ENCODE peak calls at places on chromosomes 11 and 22, in five cellular contexts. One of them, this sample, is unnamed. For H3K4me1, the result is how much of the 10 kb centered on the place peaks cover.

GRCh38 chr11:79514695-79515094 is 73.9 kb upstream of the TENM4 start:
- DNase-seq in PC-3: no peak
- DNase-seq in CD8-positive, alpha-beta memory T cell: no peak
- DNase-seq in SJSA1: no peak
- DNase-seq in CD4-positive, CD25-positive, alpha-beta regulatory T cell: no peak
- DNase-seq in this sample: no peak

GRCh38 chr11:9688716-9689511 is 25.0 kb downstream of the SWAP70 start:
- DNase-seq in CD4-positive, CD25-positive, alpha-beta regulatory T cell: peak
- DNase-seq in CD8-positive, alpha-beta memory T cell: no peak
- DNase-seq in PC-3: peak
- DNase-seq in SJSA1: peak
- DNase-seq in this sample: no peak

GRCh38 chr11:46333129-46333947 is 13.9 kb upstream of the DGKZ start:
- DNase-seq in CD4-positive, CD25-positive, alpha-beta regulatory T cell: peak
- DNase-seq in PC-3: no peak
- DNase-seq in CD8-positive, alpha-beta memory T cell: peak
- DNase-seq in SJSA1: no peak
- DNase-seq in this sample: no peak

GRCh38 chr11:67366546-67366945 is 6.9 kb downstream of the CLCF1 start:
- DNase-seq in CD8-positive, alpha-beta memory T cell: no peak
- DNase-seq in CD4-positive, CD25-positive, alpha-beta regulatory T cell: no peak
- DNase-seq in PC-3: no peak
- DNase-seq in SJSA1: no peak
- DNase-seq in this sample: no peak

GRCh38 chr22:23219787-23220484 is 39.6 kb downstream of the BCR start:
- DNase-seq in PC-3: peak
- DNase-seq in CD8-positive, alpha-beta memory T cell: peak
- DNase-seq in CD4-positive, CD25-positive, alpha-beta regulatory T cell: peak
- DNase-seq in SJSA1: peak
- DNase-seq in this sample: no peak

GRCh38 chr11:107040447-107041444 is 22.5 kb upstream of the GUCY1A2 start:
- DNase-seq in SJSA1: peak
- DNase-seq in PC-3: peak
- DNase-seq in CD4-positive, CD25-positive, alpha-beta regulatory T cell: no peak
- DNase-seq in CD8-positive, alpha-beta memory T cell: no peak
- DNase-seq in this sample: no peak

GRCh38 chr11:94926698-94927237 is 46.6 kb downstream of the CWC15 start:
- DNase-seq in PC-3: peak
- DNase-seq in CD4-positive, CD25-positive, alpha-beta regulatory T cell: no peak
- DNase-seq in SJSA1: peak
- DNase-seq in CD8-positive, alpha-beta memory T cell: no peak
- DNase-seq in this sample: peak

GRCh38 chr22:40567106-40567505 is 69.4 kb downstream of the MRTFA start:
- DNase-seq in CD8-positive, alpha-beta memory T cell: no peak
- DNase-seq in PC-3: peak
- DNase-seq in CD4-positive, CD25-positive, alpha-beta regulatory T cell: no peak
- DNase-seq in SJSA1: peak
- DNase-seq in this sample: no peak

GRCh38 chr22:19636696-19637355 is 77.5 kb upstream of the SEPTIN5 start:
- DNase-seq in SJSA1: no peak
- DNase-seq in CD8-positive, alpha-beta memory T cell: no peak
- DNase-seq in CD4-positive, CD25-positive, alpha-beta regulatory T cell: no peak
- DNase-seq in PC-3: no peak
- DNase-seq in this sample: no peak

GRCh38 chr11:69804769-69805508 is 14.3 kb downstream of the FGF3 start:
- DNase-seq in SJSA1: no peak
- DNase-seq in PC-3: no peak
- DNase-seq in CD8-positive, alpha-beta memory T cell: no peak
- DNase-seq in CD4-positive, CD25-positive, alpha-beta regulatory T cell: no peak
- DNase-seq in this sample: no peak

GRCh38 chr11:107591098-107591445 is at the start of gene ELMOD1:
- DNase-seq in CD8-positive, alpha-beta memory T cell: peak
- DNase-seq in PC-3: peak
- DNase-seq in CD4-positive, CD25-positive, alpha-beta regulatory T cell: no peak
- DNase-seq in SJSA1: no peak
- DNase-seq in this sample: no peak

GRCh38 chr11:96019271-96019670 is 95.4 kb upstream of the MTMR2 start:
- DNase-seq in PC-3: no peak
- DNase-seq in CD4-positive, CD25-positive, alpha-beta regulatory T cell: no peak
- DNase-seq in SJSA1: no peak
- DNase-seq in CD8-positive, alpha-beta memory T cell: no peak
- DNase-seq in this sample: no peak

GRCh38 chr22:20258584-20259335 is 9.4 kb downstream of the RTN4R start:
- DNase-seq in PC-3: no peak
- DNase-seq in CD8-positive, alpha-beta memory T cell: no peak
- DNase-seq in SJSA1: no peak
- DNase-seq in CD4-positive, CD25-positive, alpha-beta regulatory T cell: peak
- DNase-seq in this sample: no peak

GRCh38 chr11:93536346-93536871 is 6.8 kb downstream of the SMCO4 start:
- DNase-seq in CD4-positive, CD25-positive, alpha-beta regulatory T cell: no peak
- DNase-seq in SJSA1: no peak
- DNase-seq in CD8-positive, alpha-beta memory T cell: no peak
- DNase-seq in PC-3: no peak
- DNase-seq in this sample: no peak

GRCh38 chr11:70578371-70578770 is 180.0 kb downstream of the CTTN start:
- DNase-seq in SJSA1: no peak
- DNase-seq in CD4-positive, CD25-positive, alpha-beta regulatory T cell: no peak
- DNase-seq in CD8-positive, alpha-beta memory T cell: no peak
- DNase-seq in PC-3: no peak
- DNase-seq in this sample: no peak

GRCh38 chr11:11757871-11758270 is 83.9 kb upstream of the USP47 start:
- DNase-seq in CD8-positive, alpha-beta memory T cell: no peak
- DNase-seq in CD4-positive, CD25-positive, alpha-beta regulatory T cell: no peak
- DNase-seq in SJSA1: no peak
- DNase-seq in PC-3: no peak
- DNase-seq in this sample: peak

GRCh38 chr11:38089728-38090127 is 1491.7 kb upstream of the RAG2 start:
- DNase-seq in CD8-positive, alpha-beta memory T cell: no peak
- DNase-seq in CD4-positive, CD25-positive, alpha-beta regulatory T cell: no peak
- DNase-seq in SJSA1: no peak
- DNase-seq in PC-3: peak
- DNase-seq in this sample: no peak

GRCh38 chr11:126561327-126561893 is 205.9 kb downstream of the ST3GAL4 start:
- DNase-seq in CD8-positive, alpha-beta memory T cell: no peak
- DNase-seq in SJSA1: no peak
- DNase-seq in CD4-positive, CD25-positive, alpha-beta regulatory T cell: peak
- DNase-seq in PC-3: peak
- DNase-seq in this sample: no peak

GRCh38 chr11:68832476-68833176 is 9.1 kb downstream of the CPT1A start:
- DNase-seq in CD4-positive, CD25-positive, alpha-beta regulatory T cell: no peak
- DNase-seq in SJSA1: no peak
- DNase-seq in PC-3: no peak
- DNase-seq in CD8-positive, alpha-beta memory T cell: no peak
- DNase-seq in this sample: no peak

GRCh38 chr11:69353696-69354544 is 60.0 kb downstream of the MYEOV start:
- DNase-seq in CD8-positive, alpha-beta memory T cell: no peak
- DNase-seq in CD4-positive, CD25-positive, alpha-beta regulatory T cell: no peak
- DNase-seq in PC-3: no peak
- DNase-seq in SJSA1: no peak
- DNase-seq in this sample: no peak

GRCh38 chr11:128448981-128449713 is 138.2 kb downstream of the ETS1 start:
- DNase-seq in CD8-positive, alpha-beta memory T cell: no peak
- DNase-seq in CD4-positive, CD25-positive, alpha-beta regulatory T cell: peak
- DNase-seq in SJSA1: no peak
- DNase-seq in PC-3: no peak
- DNase-seq in this sample: no peak

GRCh38 chr22:45102896-45103420 is 60.8 kb upstream of the NUP50 start:
- DNase-seq in CD8-positive, alpha-beta memory T cell: no peak
- DNase-seq in PC-3: no peak
- DNase-seq in SJSA1: no peak
- DNase-seq in CD4-positive, CD25-positive, alpha-beta regulatory T cell: no peak
- DNase-seq in this sample: no peak

GRCh38 chr11:130849215-130849568 is 67.1 kb downstream of the SNX19 start:
- DNase-seq in CD4-positive, CD25-positive, alpha-beta regulatory T cell: no peak
- DNase-seq in SJSA1: no peak
- DNase-seq in CD8-positive, alpha-beta memory T cell: no peak
- DNase-seq in PC-3: peak
- DNase-seq in this sample: no peak

GRCh38 chr22:40894417-40894816 is 32.5 kb upstream of the DNAJB7 start:
- DNase-seq in SJSA1: no peak
- DNase-seq in CD4-positive, CD25-positive, alpha-beta regulatory T cell: no peak
- DNase-seq in PC-3: no peak
- DNase-seq in CD8-positive, alpha-beta memory T cell: no peak
- DNase-seq in this sample: no peak

GRCh38 chr11:75276696-75277095 is 36.1 kb downstream of the TPBGL start:
- DNase-seq in CD4-positive, CD25-positive, alpha-beta regulatory T cell: no peak
- DNase-seq in CD8-positive, alpha-beta memory T cell: no peak
- DNase-seq in SJSA1: no peak
- DNase-seq in PC-3: no peak
- DNase-seq in this sample: peak

GRCh38 chr22:45212306-45212709 is 28.4 kb downstream of the KIAA0930 start:
- DNase-seq in CD4-positive, CD25-positive, alpha-beta regulatory T cell: no peak
- DNase-seq in PC-3: no peak
- DNase-seq in SJSA1: peak
- DNase-seq in CD8-positive, alpha-beta memory T cell: no peak
- DNase-seq in this sample: no peak

GRCh38 chr22:35726398-35726797 is 8.7 kb downstream of the APOL5 start:
- DNase-seq in SJSA1: no peak
- DNase-seq in PC-3: no peak
- DNase-seq in CD4-positive, CD25-positive, alpha-beta regulatory T cell: no peak
- DNase-seq in CD8-positive, alpha-beta memory T cell: no peak
- DNase-seq in this sample: no peak
- H3K4me1 ChIP-seq in SJSA1: under half
- H3K4me1 ChIP-seq in PC-3: under half
- H3K4me1 ChIP-seq in CD4-positive, CD25-positive, alpha-beta regulatory T cell: under half
- H3K4me1 ChIP-seq in CD8-positive, alpha-beta memory T cell: under half
- H3K4me1 ChIP-seq in this sample: under half

GRCh38 chr22:37017356-37017755 is 1.9 kb downstream of the TST start:
- DNase-seq in CD8-positive, alpha-beta memory T cell: no peak
- DNase-seq in CD4-positive, CD25-positive, alpha-beta regulatory T cell: no peak
- DNase-seq in PC-3: no peak
- DNase-seq in SJSA1: no peak
- DNase-seq in this sample: no peak

GRCh38 chr22:37020192-37020479 is 594 bp downstream of the MPST start:
- DNase-seq in PC-3: peak
- DNase-seq in CD8-positive, alpha-beta memory T cell: no peak
- DNase-seq in CD4-positive, CD25-positive, alpha-beta regulatory T cell: peak
- DNase-seq in SJSA1: peak
- DNase-seq in this sample: no peak

GRCh38 chr22:37019309-37020191 is at the start of the genes MPST and TST:
- DNase-seq in CD4-positive, CD25-positive, alpha-beta regulatory T cell: peak
- DNase-seq in CD8-positive, alpha-beta memory T cell: peak
- DNase-seq in PC-3: peak
- DNase-seq in SJSA1: peak
- DNase-seq in this sample: no peak

GRCh38 chr22:37018815-37019308 is 385 bp downstream of the TST start:
- DNase-seq in CD8-positive, alpha-beta memory T cell: no peak
- DNase-seq in CD4-positive, CD25-positive, alpha-beta regulatory T cell: no peak
- DNase-seq in PC-3: peak
- DNase-seq in SJSA1: peak
- DNase-seq in this sample: no peak

DNA sequence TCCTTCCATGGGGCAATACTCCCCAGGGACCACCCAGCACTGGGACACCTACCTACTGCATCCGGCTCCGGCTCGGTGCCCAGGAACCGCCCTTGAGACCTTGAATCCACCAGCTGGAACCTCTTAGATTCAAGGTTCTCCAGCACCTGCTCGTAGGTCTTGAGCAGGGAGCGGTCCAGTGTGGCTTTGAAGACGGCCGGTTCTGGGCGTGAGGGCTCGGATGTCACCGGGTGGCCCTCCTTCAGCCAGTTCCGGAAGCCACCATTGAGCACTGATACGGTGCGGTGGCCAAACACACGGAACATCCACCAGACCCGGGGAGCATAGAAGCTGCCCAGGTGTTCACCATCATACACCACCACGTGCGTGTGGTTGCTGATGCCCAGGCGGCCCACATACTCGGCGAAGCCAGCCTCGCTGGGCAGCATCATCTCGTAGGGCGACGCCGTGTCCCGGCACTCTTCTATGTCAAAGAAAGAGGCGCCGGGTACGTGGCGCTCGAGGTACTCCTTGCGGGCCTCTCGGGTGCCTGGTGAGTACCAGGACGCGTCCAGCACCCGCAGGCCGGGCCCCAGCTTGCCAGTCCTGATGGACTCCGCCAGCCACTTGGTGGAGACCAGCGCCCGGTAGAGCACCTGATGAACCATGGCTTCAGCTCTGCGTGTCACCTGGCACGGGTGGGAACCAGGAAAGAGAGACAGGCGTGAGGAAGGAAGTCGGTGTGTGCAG is 997 bp downstream of the TST start:
- DNase-seq in PC-3: no peak
- DNase-seq in CD8-positive, alpha-beta memory T cell: no peak
- DNase-seq in SJSA1: no peak
- DNase-seq in CD4-positive, CD25-positive, alpha-beta regulatory T cell: no peak
- DNase-seq in this sample: no peak
- H3K4me1 ChIP-seq in PC-3: under half
- H3K4me1 ChIP-seq in CD8-positive, alpha-beta memory T cell: under half
- H3K4me1 ChIP-seq in SJSA1: under half
- H3K4me1 ChIP-seq in CD4-positive, CD25-positive, alpha-beta regulatory T cell: under half
- H3K4me1 ChIP-seq in this sample: half or more

GRCh38 chr11:27460158-27460565 is 12.4 kb downstream of the LGR4 start:
- DNase-seq in PC-3: no peak
- DNase-seq in CD8-positive, alpha-beta memory T cell: no peak
- DNase-seq in SJSA1: no peak
- DNase-seq in CD4-positive, CD25-positive, alpha-beta regulatory T cell: no peak
- DNase-seq in this sample: no peak
- H3K4me1 ChIP-seq in PC-3: half or more
- H3K4me1 ChIP-seq in CD8-positive, alpha-beta memory T cell: under half
- H3K4me1 ChIP-seq in SJSA1: under half
- H3K4me1 ChIP-seq in CD4-positive, CD25-positive, alpha-beta regulatory T cell: under half
- H3K4me1 ChIP-seq in this sample: under half

DNA sequence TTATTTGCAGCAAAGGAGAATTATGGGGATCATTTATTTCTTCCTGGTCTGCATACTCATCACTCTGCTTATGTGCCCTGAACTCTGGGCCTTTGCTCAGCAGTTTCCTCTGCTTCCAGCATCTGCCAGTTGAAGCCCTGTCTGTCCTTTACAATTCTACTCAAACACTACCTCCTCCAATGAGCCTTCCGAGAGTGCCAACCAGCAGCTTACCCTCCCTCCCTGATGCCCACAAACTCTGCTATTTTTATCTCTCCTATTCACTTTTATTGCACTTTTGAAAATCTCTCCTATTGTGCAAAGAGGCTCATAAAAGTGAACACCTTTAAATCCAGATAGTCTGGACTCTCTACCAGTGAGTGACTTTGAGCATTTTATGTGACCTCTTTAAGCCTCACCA is 3.6 kb upstream of the ME3 start:
- DNase-seq in SJSA1: no peak
- DNase-seq in PC-3: no peak
- DNase-seq in CD8-positive, alpha-beta memory T cell: no peak
- DNase-seq in CD4-positive, CD25-positive, alpha-beta regulatory T cell: no peak
- DNase-seq in this sample: no peak
- H3K4me1 ChIP-seq in SJSA1: under half
- H3K4me1 ChIP-seq in PC-3: under half
- H3K4me1 ChIP-seq in CD8-positive, alpha-beta memory T cell: under half
- H3K4me1 ChIP-seq in CD4-positive, CD25-positive, alpha-beta regulatory T cell: under half
- H3K4me1 ChIP-seq in this sample: under half

This sample was measured in vagina.